ENCODE peak calls at places on chromosomes 16 and 17, in four cellular contexts. W is colonic mucosa, H is foreskin fibroblast, Y is NCI-H1092. E is an unnamed sample.

GRCh38 chr16:72934661-72935403 is 113.1 kb downstream of the ZFHX3 start:
- DNase-seq in W (no peak), H (peak), Y (no peak), E (no peak)

GRCh38 chr17:68290268-68290954 is 516 bp downstream of the SLC16A6 start:
- DNase-seq in W (peak), H (peak), Y (peak), E (no peak)

GRCh38 chr16:63346000-63346399 is 1309.8 kb upstream of the CDH8 start:
- DNase-seq in W (no peak), H (no peak), Y (no peak), E (no peak)

GRCh38 chr16:2455081-2455845 is 4.6 kb upstream of the TEDC2 start:
- DNase-seq in W (no peak), H (no peak), Y (no peak), E (no peak)

GRCh38 chr17:28727727-28728363 is 743 bp upstream of the NEK8 start:
- DNase-seq in W (peak), H (peak), Y (no peak), E (peak)

GRCh38 chr17:76131061-76131691 is 9.9 kb downstream of the FOXJ1 start:
- DNase-seq in W (no peak), H (no peak), Y (no peak), E (no peak)

GRCh38 chr17:12180644-12181261 is 160.1 kb downstream of the MAP2K4 start:
- DNase-seq in W (peak), H (peak), Y (no peak), E (peak)

GRCh38 chr17:1270210-1271019 is at the start of gene BHLHA9:
- DNase-seq in W (peak), H (peak), Y (no peak), E (no peak)

GRCh38 chr16:8874388-8874787 is 5.6 kb upstream of the CARHSP1 start:
- DNase-seq in W (no peak), H (peak), Y (no peak), E (no peak)

GRCh38 chr17:8673621-8674020 is 43.1 kb upstream of the MYH10 start:
- DNase-seq in W (no peak), H (no peak), Y (no peak), E (no peak)

GRCh38 chr17:11618861-11619566 is 20.7 kb downstream of the DNAH9 start:
- DNase-seq in W (peak), H (peak), Y (no peak), E (peak)

GRCh38 chr17:79667746-79668145 is 56.9 kb upstream of the RBFOX3 start:
- DNase-seq in W (no peak), H (no peak), Y (no peak), E (no peak)

GRCh38 chr17:81869221-81870154 is 1.6 kb downstream of the ARHGDIA start:
- DNase-seq in W (peak), H (peak), Y (no peak), E (peak)